ENCODE peak calls at places on chromosomes 1 and 21, in five cellular contexts. Z is HFF-Myc, X is AG09319, J is naive B cell, T is left ventricle myocardium inferior. O is an unnamed sample.
A peak's percentile ranks its signal among the peaks of the same experiment; 100 is the strongest.

GRCh38 chr21:38902608-38903445 is 97.1 kb downstream of the ETS2 start:
- DNase-seq in T (no peak), J (no peak), Z (no peak), X (no peak), O (no peak)

GRCh38 chr1:190001187-190001586 is 476.5 kb downstream of the BRINP3 start:
- DNase-seq in J (no peak), Z (no peak), T (no peak), X (no peak), O (no peak)

GRCh38 chr1:20126806-20127440 is 7.6 kb upstream of the PLA2G2D start:
- DNase-seq in Z (no peak), J (no peak), X (no peak), T (no peak), O (no peak)

GRCh38 chr1:57079454-57080157 is 113.8 kb upstream of the C8B start:
- DNase-seq in X (no peak), Z (no peak), T (no peak), J (no peak), O (no peak)

GRCh38 chr1:40981702-40982448 is 2.4 kb downstream of the CTPS1 start:
- DNase-seq in T (no peak), J (no peak), X (no peak), Z (no peak), O (no peak)

GRCh38 chr1:248596615-248597014 is 885 bp downstream of the OR2T10 start:
- DNase-seq in J (no peak), T (no peak), X (no peak), Z (no peak), O (no peak)

GRCh38 chr1:54323324-54323739 is 82.9 kb downstream of the SSBP3 start:
- DNase-seq in T (no peak), J (no peak), Z (no peak), X (no peak), O (no peak)

GRCh38 chr21:34073032-34073748 is at the start of the genes MRPS6 and SLC5A3:
- DNase-seq in J (peak; percentile 69), T (peak; percentile 86), Z (peak; percentile 38), X (peak; percentile 57), O (peak; percentile 93)

GRCh38 chr1:163171826-163172225 is 30.9 kb downstream of the RGS5 start:
- DNase-seq in X (no peak), J (no peak), T (no peak), Z (no peak), O (no peak)

GRCh38 chr1:240947438-240948224 is 335.7 kb upstream of the GREM2 start:
- DNase-seq in T (no peak), X (no peak), Z (no peak), J (no peak), O (no peak)

GRCh38 chr1:215018555-215018954 is 64.0 kb upstream of the KCNK2 start:
- DNase-seq in Z (no peak), J (no peak), X (no peak), T (no peak), O (no peak)

GRCh38 chr1:9340172-9340854 is 47.6 kb downstream of the SPSB1 start:
- DNase-seq in X (no peak), J (no peak), T (no peak), Z (no peak), O (no peak)

GRCh38 chr1:48710318-48710717 is 66.4 kb downstream of the BEND5 start:
- DNase-seq in X (no peak), T (no peak), Z (no peak), J (no peak), O (no peak)

GRCh38 chr1:57411262-57411661 is 12.6 kb downstream of the DAB1 start:
- DNase-seq in J (no peak), Z (peak; percentile 37), T (no peak), X (no peak), O (no peak)

GRCh38 chr1:204369006-204369726 is 9.4 kb upstream of the PLEKHA6 start:
- DNase-seq in Z (no peak), J (no peak), T (no peak), X (no peak), O (no peak)

GRCh38 chr1:23400324-23401110 is 24.0 kb downstream of the TCEA3 start:
- DNase-seq in T (no peak), Z (no peak), X (no peak), J (no peak), O (no peak)

GRCh38 chr1:24981632-24982007 is 51.5 kb upstream of the RUNX3 start:
- DNase-seq in J (no peak), T (no peak), X (no peak), Z (no peak), O (no peak)

GRCh38 chr1:89358287-89358893 is 5.5 kb upstream of the GBP6 start:
- DNase-seq in T (peak; percentile 73), J (peak; percentile 61), Z (peak; percentile 31), X (peak; percentile 31), O (peak; percentile 80)

GRCh38 chr1:226066415-226067077 is 4.0 kb downstream of the H3-3A start:
- DNase-seq in T (no peak), X (no peak), Z (no peak), J (no peak), O (no peak)

GRCh38 chr1:204046346-204046745 is 26.6 kb upstream of the SOX13 start:
- DNase-seq in T (no peak), X (no peak), Z (no peak), J (no peak), O (no peak)

GRCh38 chr1:224929335-224930237 is at the start of gene DNAH14:
- DNase-seq in T (peak; percentile 52), Z (peak; percentile 43), J (no peak), X (peak; percentile 42), O (peak; percentile 86)

GRCh38 chr1:51569284-51570062 is 47.4 kb upstream of the OSBPL9 start:
- DNase-seq in T (no peak), J (peak; percentile 48), X (no peak), Z (peak; percentile 46), O (peak; percentile 67)

GRCh38 chr1:162905759-162906158 is 44.8 kb upstream of the CCDC190 start:
- DNase-seq in T (no peak), J (no peak), Z (peak; percentile 39), X (no peak), O (no peak)

O was measured in adrenal gland.